ENCODE peak calls at places on chromosome 19, in seven cellular contexts. W is activated CD8-positive, alpha-beta T cell treated with anti-CD3 and anti-CD28 coated beads for 36 hours; D is psoas muscle; N is T-cell; E is right cardiac atrium; I is PC-3; V is heart left ventricle. Z is an unnamed sample.

GRCh38 chr19:43782689-43783231 is 2.0 kb upstream of the KCNN4 start:
- ATAC-seq in W (no peak), D (no peak), V (no peak), E (no peak), I (no peak), N (no peak), Z (no peak)

GRCh38 chr19:55635334-55635717 is 5.5 kb upstream of the ZNF580 start:
- ATAC-seq in E (peak; percentile 2), W (no peak), I (no peak), V (no peak), N (no peak), D (peak; percentile 10), Z (peak; percentile 41)

GRCh38 chr19:2237051-2237868 is 636 bp downstream of the SF3A2 start:
- ATAC-seq in W (no peak), V (peak; percentile 45), I (peak; percentile 14), E (peak; percentile 61), N (no peak), D (no peak), Z (no peak)

GRCh38 chr19:56927791-56928207 is 87.3 kb upstream of the PEG3 start:
- ATAC-seq in W (no peak), D (no peak), V (no peak), E (no peak), I (no peak), N (no peak), Z (no peak)

GRCh38 chr19:4878491-4878968 is 11.1 kb upstream of the PLIN3 start:
- ATAC-seq in W (peak; percentile 79), I (no peak), V (peak; percentile 63), N (peak; percentile 46), E (peak; percentile 56), D (peak; percentile 79), Z (no peak)

GRCh38 chr19:11832253-11832912 is 16.1 kb upstream of the ZNF439 start:
- ATAC-seq in I (no peak), W (no peak), V (no peak), N (no peak), D (no peak), E (no peak), Z (no peak)

GRCh38 chr19:28541602-28542393 is 671.2 kb downstream of the UQCRFS1 start:
- ATAC-seq in V (no peak), E (no peak), N (no peak), D (no peak), I (no peak), W (no peak), Z (no peak)

GRCh38 chr19:19635313-19635702 is 7.3 kb upstream of the LPAR2 start:
- ATAC-seq in W (no peak), V (no peak), I (no peak), N (no peak), E (no peak), D (no peak), Z (no peak)

GRCh38 chr19:46350758-46351159 is 3.9 kb downstream of the PPP5C start:
- ATAC-seq in V (no peak), N (no peak), D (no peak), I (no peak), W (peak; percentile 13), E (no peak), Z (peak; percentile 25)

GRCh38 chr19:53057904-53058579 is 13.5 kb downstream of the ERVV-2 start:
- ATAC-seq in N (no peak), D (no peak), W (peak; percentile 62), V (peak; percentile 94), E (peak; percentile 83), I (peak; percentile 65), Z (no peak)

GRCh38 chr19:50639121-50640112 is at the start of gene SYT3:
- ATAC-seq in N (peak; percentile 81), E (peak; percentile 91), W (peak; percentile 88), V (peak; percentile 91), D (peak; percentile 54), I (peak; percentile 84), Z (no peak)

GRCh38 chr19:46776927-46777911 is 11.2 kb downstream of the SLC1A5 start:
- ATAC-seq in E (peak; percentile 16), V (no peak), N (no peak), D (no peak), I (no peak), W (peak; percentile 43), Z (no peak)

GRCh38 chr19:10891360-10892108 is 20.2 kb downstream of the CARM1 start:
- ATAC-seq in E (peak; percentile 45), V (peak; percentile 38), D (peak; percentile 30), W (no peak), I (no peak), N (no peak), Z (no peak)

GRCh38 chr19:9381367-9381785 is 18.6 kb downstream of the ZNF177 start:
- ATAC-seq in N (no peak), D (no peak), V (no peak), W (no peak), E (no peak), I (no peak), Z (no peak)

GRCh38 chr19:583968-584239 is 5.8 kb upstream of the HCN2 start:
- ATAC-seq in D (peak; percentile 1), V (peak; percentile 0), W (no peak), I (no peak), E (no peak), N (no peak), Z (no peak)

GRCh38 chr19:33060586-33060985 is 4.1 kb downstream of the RHPN2 start:
- ATAC-seq in W (no peak), N (no peak), I (no peak), V (no peak), D (no peak), E (no peak), Z (no peak)

GRCh38 chr19:41967056-41967783 is 8.1 kb upstream of the RABAC1 start:
- ATAC-seq in W (no peak), N (no peak), V (no peak), I (no peak), E (peak; percentile 4), D (no peak), Z (no peak)

GRCh38 chr19:11181488-11181887 is 15.9 kb downstream of the KANK2 start:
- ATAC-seq in W (no peak), D (no peak), N (no peak), E (no peak), V (no peak), I (no peak), Z (no peak)

GRCh38 chr19:35059799-35060091 is 18.2 kb downstream of the HPN start:
- ATAC-seq in D (no peak), W (no peak), E (no peak), I (no peak), N (no peak), V (no peak), Z (no peak)

GRCh38 chr19:47111081-47111589 is 2.4 kb downstream of the ZC3H4 start:
- ATAC-seq in W (no peak), I (no peak), D (no peak), V (no peak), E (no peak), N (no peak), Z (no peak)

GRCh38 chr19:9132422-9132821 is 5.7 kb upstream of the OR7G3 start:
- ATAC-seq in E (no peak), V (no peak), W (no peak), N (no peak), D (no peak), I (no peak), Z (no peak)